ENCODE peak calls at places on chromosomes 5 and 9, in eight cellular contexts. K, Q, V, T, P, Y, C and S are unnamed samples.

GRCh38 chr9:96258967-96259366 is 43.0 kb downstream of the HSD17B3 start:
- DNase-seq in K (no peak), Q (no peak), V (no peak), T (peak), P (no peak), Y (no peak), C (no peak), S (no peak)

GRCh38 chr5:133878236-133878555 is 90.2 kb downstream of the C5orf15 start:
- DNase-seq in K (no peak), Q (no peak), V (no peak), T (no peak), P (no peak), Y (no peak), C (no peak), S (no peak)

GRCh38 chr5:65776707-65777141 is 54.7 kb downstream of the NLN start:
- DNase-seq in K (no peak), Q (no peak), V (no peak), T (no peak), P (no peak), Y (no peak), C (no peak), S (no peak)

GRCh38 chr5:116388564-116389258 is 185.9 kb downstream of the SEMA6A start:
- DNase-seq in K (no peak), Q (no peak), V (peak), T (peak), P (no peak), Y (no peak), C (no peak), S (no peak)

GRCh38 chr5:18354828-18355227 is 720.6 kb downstream of the TAF11L14 start:
- DNase-seq in K (no peak), Q (no peak), V (no peak), T (no peak), P (no peak), Y (no peak), C (no peak), S (no peak)

GRCh38 chr5:35898952-35899351 is 39.5 kb downstream of the CAPSL start:
- DNase-seq in K (no peak), Q (no peak), V (no peak), T (no peak), P (no peak), Y (no peak), C (no peak), S (no peak)

GRCh38 chr9:16540996-16541668 is 329.3 kb downstream of the BNC2 start:
- DNase-seq in K (no peak), Q (no peak), V (peak), T (no peak), P (no peak), Y (no peak), C (no peak), S (no peak)

GRCh38 chr5:10503997-10504761 is 59.7 kb upstream of the ANKRD33B start:
- DNase-seq in K (no peak), Q (no peak), V (peak), T (no peak), P (no peak), Y (no peak), C (no peak), S (no peak)